ENCODE peak calls at places on chromosome 18, in six cellular contexts. S is fibroblast of the aortic adventitia, J is colonic mucosa, K is GM06990, T is T-helper 9 cell, Z is GM12865. P is an unnamed sample.

GRCh38 chr18:56545539-56545938 is 92.9 kb downstream of the TXNL1 start:
- DNase-seq in T (no peak), J (no peak), K (no peak), Z (no peak), S (no peak), P (no peak)

GRCh38 chr18:41666251-41666650 is 288.8 kb upstream of the PIK3C3 start:
- DNase-seq in S (no peak), J (no peak), K (no peak), Z (no peak), T (no peak), P (no peak)

GRCh38 chr18:34726286-34727004 is 16.3 kb downstream of the DTNA start:
- DNase-seq in T (no peak), J (no peak), K (no peak), S (no peak), Z (no peak), P (no peak)

GRCh38 chr18:58429442-58429841 is 199.4 kb downstream of the ALPK2 start:
- DNase-seq in Z (no peak), S (no peak), K (no peak), J (no peak), T (no peak), P (no peak)

GRCh38 chr18:43031169-43031568 is 84.3 kb downstream of the RIT2 start:
- DNase-seq in J (no peak), T (no peak), Z (no peak), S (no peak), K (no peak), P (peak; percentile 19)

GRCh38 chr18:48868468-48869466 is 82.0 kb downstream of the SMAD7 start:
- DNase-seq in Z (peak; percentile 93), J (no peak), T (no peak), K (peak; percentile 76), S (no peak), P (peak; percentile 25)

GRCh38 chr18:13048061-13048605 is 57.0 kb downstream of the CEP192 start:
- DNase-seq in S (no peak), J (no peak), K (no peak), T (no peak), Z (no peak), P (no peak)

GRCh38 chr18:77177009-77177408 is 44.4 kb upstream of the MBP start:
- DNase-seq in T (no peak), S (peak; percentile 26), K (no peak), Z (no peak), J (no peak), P (peak; percentile 68)

GRCh38 chr18:6382968-6383367 is 31.7 kb downstream of the L3MBTL4 start:
- DNase-seq in Z (no peak), K (no peak), J (no peak), T (no peak), S (no peak), P (peak; percentile 43)

GRCh38 chr18:25538175-25538922 is 186.4 kb upstream of the ZNF521 start:
- DNase-seq in Z (no peak), S (no peak), J (no peak), T (no peak), K (no peak), P (no peak)

GRCh38 chr18:23800902-23801301 is 111.6 kb downstream of the LAMA3 start:
- DNase-seq in Z (no peak), K (no peak), S (no peak), T (no peak), J (no peak), P (no peak)

GRCh38 chr18:79856119-79857080 is 58.7 kb downstream of the KCNG2 start:
- DNase-seq in S (peak; percentile 5), J (peak; percentile 15), T (no peak), K (peak; percentile 32), Z (peak; percentile 61), P (peak; percentile 15)

GRCh38 chr18:13565228-13565627 is 161.1 kb downstream of the FAM210A start:
- DNase-seq in K (no peak), S (no peak), T (no peak), J (no peak), Z (no peak), P (no peak)

GRCh38 chr18:61132036-61132435 is 201.2 kb upstream of the CDH20 start:
- DNase-seq in J (no peak), T (no peak), Z (no peak), K (no peak), S (no peak), P (no peak)

GRCh38 chr18:51211552-51211951 is 14.1 kb upstream of the MEX3C start:
- DNase-seq in T (no peak), K (peak; percentile 55), Z (peak; percentile 85), S (peak; percentile 82), J (peak; percentile 21), P (peak; percentile 43)

GRCh38 chr18:42113529-42114191 is 158.6 kb downstream of the PIK3C3 start:
- DNase-seq in T (no peak), Z (no peak), J (no peak), K (no peak), S (peak; percentile 82), P (no peak)

GRCh38 chr18:60693426-60693825 is 320.9 kb upstream of the MC4R start:
- DNase-seq in Z (no peak), J (no peak), S (peak; percentile 4), K (no peak), T (no peak), P (no peak)

GRCh38 chr18:9628984-9629383 is 14.6 kb upstream of the PPP4R1 start:
- DNase-seq in K (no peak), J (no peak), S (no peak), Z (no peak), T (no peak), P (no peak)

GRCh38 chr18:80243204-80243603 is 4.1 kb downstream of the PARD6G start:
- DNase-seq in Z (no peak), K (no peak), J (no peak), S (no peak), T (no peak), P (no peak)

GRCh38 chr18:58097127-58097906 is 53.3 kb downstream of the NEDD4L start:
- DNase-seq in S (peak; percentile 32), T (no peak), J (no peak), Z (no peak), K (no peak), P (no peak)

GRCh38 chr18:51531496-51531895 is 334.0 kb upstream of the MEX3C start:
- DNase-seq in T (no peak), J (no peak), Z (no peak), K (no peak), S (no peak), P (peak; percentile 57)

GRCh38 chr18:55501594-55502345 is 86.2 kb downstream of the TCF4 start:
- DNase-seq in J (no peak), K (no peak), Z (no peak), S (no peak), T (no peak), P (peak; percentile 48)

GRCh38 chr18:33467531-33467930 is 27.0 kb upstream of the CCDC178 start:
- DNase-seq in S (no peak), Z (no peak), T (no peak), J (no peak), K (no peak), P (no peak)

P was measured in kidney tubule cell.